ENCODE peak calls at places on chromosomes 7 and 10, in nine cellular contexts. Q is spleen, W is transverse colon, H is breast epithelium, C is GM12878, B is GM23338, I is stomach, N is K562, R is esophagus muscularis mucosa. V is an unnamed sample.

GRCh38 chr10:110260746-110261477 is 43.8 kb downstream of the SMNDC1 start:
- DNase-seq in R (no peak), W (no peak), Q (no peak), N (no peak), C (no peak), I (no peak), B (no peak), H (no peak), V (no peak)

GRCh38 chr7:20330797-20331230 is at the start of gene ITGB8:
- DNase-seq in W (no peak), C (no peak), N (peak; percentile 12), B (no peak), H (peak; percentile 75), Q (peak; percentile 82), R (no peak), I (peak; percentile 37), V (peak; percentile 63)

GRCh38 chr10:86969421-86970041 is 1.2 kb downstream of the ADIRF start:
- DNase-seq in W (no peak), H (no peak), Q (no peak), B (no peak), N (no peak), I (peak; percentile 24), R (no peak), C (no peak), V (no peak)

GRCh38 chr10:133318494-133319127 is 9.9 kb downstream of the ZNF511 start:
- DNase-seq in I (peak; percentile 74), N (peak; percentile 62), H (no peak), B (peak; percentile 88), Q (peak; percentile 93), R (no peak), W (peak; percentile 76), C (no peak), V (no peak)

GRCh38 chr7:22702516-22702915 is 24.5 kb upstream of the IL6 start:
- DNase-seq in C (no peak), N (no peak), W (no peak), Q (no peak), R (no peak), H (no peak), B (no peak), I (no peak), V (no peak)

GRCh38 chr10:5977471-5978370 is at the start of gene IL15RA:
- DNase-seq in Q (peak; percentile 97), B (peak; percentile 78), R (peak; percentile 92), I (peak; percentile 90), H (peak; percentile 66), W (peak; percentile 90), C (no peak), N (peak; percentile 89), V (peak; percentile 53)

GRCh38 chr10:86711957-86712708 is 43.8 kb downstream of the LDB3 start:
- DNase-seq in B (peak; percentile 61), R (no peak), N (no peak), I (no peak), W (no peak), C (peak; percentile 43), Q (peak; percentile 85), H (peak; percentile 32), V (peak; percentile 38)

GRCh38 chr10:42926831-42927230 is 144.2 kb downstream of the BMS1 start:
- DNase-seq in H (no peak), W (no peak), R (peak; percentile 78), N (no peak), Q (peak; percentile 36), C (no peak), B (peak; percentile 87), I (no peak), V (no peak)

GRCh38 chr10:68364101-68364886 is 31.6 kb upstream of the PBLD start:
- DNase-seq in W (no peak), C (no peak), N (no peak), Q (no peak), I (no peak), R (no peak), H (no peak), B (no peak), V (no peak)

GRCh38 chr10:14416308-14416700 is 85.6 kb upstream of the FRMD4A start:
- DNase-seq in B (no peak), N (no peak), H (no peak), C (no peak), Q (no peak), W (no peak), I (no peak), R (no peak), V (no peak)

GRCh38 chr7:5679047-5679740 is 102.3 kb downstream of the RNF216 start:
- DNase-seq in W (no peak), B (peak; percentile 22), Q (peak; percentile 63), N (no peak), C (no peak), R (no peak), I (no peak), H (no peak), V (no peak)

GRCh38 chr7:5681423-5681822 is 100.0 kb downstream of the RNF216 start:
- DNase-seq in H (no peak), C (no peak), Q (no peak), I (no peak), B (no peak), R (no peak), W (no peak), N (no peak), V (no peak)

GRCh38 chr7:5681979-5682546 is 99.4 kb downstream of the RNF216 start:
- DNase-seq in H (no peak), C (no peak), B (no peak), R (no peak), Q (no peak), I (no peak), W (no peak), N (no peak), V (no peak)

GRCh38 chr7:5678295-5679046 is 103.0 kb downstream of the RNF216 start:
- DNase-seq in B (peak; percentile 12), W (no peak), Q (peak; percentile 72), R (no peak), C (no peak), I (no peak), H (no peak), N (no peak), V (no peak)

GRCh38 chr7:5679741-5680473 is 101.6 kb downstream of the RNF216 start:
- DNase-seq in B (no peak), C (no peak), R (no peak), I (no peak), N (no peak), Q (peak; percentile 89), W (peak; percentile 53), H (no peak), V (no peak)
- H3K4me1 ChIP-seq in B (peaks cover 41% of the 10 kb centered on the region), C (peaks cover 54% of the 10 kb centered on the region), R (peaks cover 57% of the 10 kb centered on the region), I (peaks cover 86% of the 10 kb centered on the region), N (no peaks in the 10 kb centered on the region), Q (peaks cover 80% of the 10 kb centered on the region), W (peaks cover 72% of the 10 kb centered on the region), H (no peaks in the 10 kb centered on the region), V (peaks cover 4% of the 10 kb centered on the region)

DNA sequence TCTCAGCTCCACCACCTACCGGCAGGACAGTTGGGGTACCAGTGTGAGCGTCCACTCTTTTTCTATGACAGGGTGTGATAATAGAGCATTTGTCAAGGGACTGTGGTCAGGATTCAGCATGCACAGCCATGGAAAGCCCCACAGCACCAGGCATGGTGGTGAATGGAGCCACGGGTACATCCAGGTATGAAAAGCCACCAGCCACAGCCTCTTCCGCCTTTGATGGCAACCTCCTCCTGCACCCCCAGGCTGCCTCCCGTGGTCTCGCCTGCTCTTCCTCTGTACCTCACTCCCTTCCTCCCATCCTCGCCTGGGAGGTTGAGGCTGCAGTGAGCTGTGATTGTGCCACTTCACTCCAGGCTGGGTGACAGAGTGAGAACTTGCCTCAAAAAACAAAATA is 90.2 kb upstream of the CHST15 start:
- DNase-seq in R (no peak), N (no peak), B (no peak), W (no peak), C (no peak), I (no peak), Q (no peak), H (no peak), V (no peak)
- H3K27me3 ChIP-seq in R (no peaks in the 10 kb centered on the region), N (peaks cover 12% of the 10 kb centered on the region), B (no peaks in the 10 kb centered on the region), W (no peaks in the 10 kb centered on the region), C (no peaks in the 10 kb centered on the region), I (no peaks in the 10 kb centered on the region), Q (no peaks in the 10 kb centered on the region), H (no peaks in the 10 kb centered on the region), V (no peaks in the 10 kb centered on the region)

DNA sequence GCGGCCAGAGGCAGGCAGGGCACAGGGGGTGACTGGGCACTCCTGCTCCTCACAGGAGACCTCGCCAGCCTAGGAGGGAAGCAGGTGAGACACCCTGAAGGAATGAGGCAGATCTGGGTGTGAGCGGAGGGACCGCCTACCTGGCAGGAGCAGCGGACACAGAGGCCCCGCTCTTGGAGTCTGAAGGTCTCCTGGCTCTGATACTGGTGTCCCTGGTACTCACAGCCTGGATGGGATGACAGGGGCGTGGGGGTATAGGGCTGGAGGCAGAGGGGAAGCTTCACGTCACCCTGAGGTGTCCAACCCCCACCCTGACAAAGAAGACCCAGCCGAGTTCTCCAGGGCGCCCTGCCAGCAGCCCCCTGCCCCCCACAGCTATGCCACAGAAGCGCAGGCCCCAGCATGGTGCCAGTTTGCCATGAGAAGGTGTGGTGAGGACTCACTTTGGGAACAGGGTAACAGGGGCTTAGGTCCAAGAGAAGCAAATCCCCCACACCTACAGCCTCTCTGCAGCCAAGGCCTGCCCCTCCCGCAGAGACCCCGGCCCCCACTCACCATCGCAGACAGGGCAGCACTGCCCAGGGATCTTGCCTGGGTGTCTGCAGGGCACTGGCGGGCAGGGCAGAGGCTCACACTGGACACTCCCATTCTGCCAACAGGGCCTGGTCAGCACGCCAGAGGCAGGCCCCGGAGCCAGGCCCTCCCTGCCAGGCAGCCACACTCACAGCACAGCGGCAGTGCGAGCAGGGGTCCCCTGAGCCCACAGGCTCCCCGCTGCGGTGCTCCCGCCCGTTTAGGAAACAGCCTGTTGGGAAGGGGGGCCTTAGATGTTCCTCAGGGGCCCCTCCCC is 17.0 kb downstream of the KCP start:
- DNase-seq in N (no peak), W (peak; percentile 61), H (no peak), R (no peak), C (no peak), I (peak; percentile 49), Q (peak; percentile 59), B (no peak), V (no peak)
- TF ChIP-seq POLR2AphosphoS5 in N (no peak), W (no peak), H (no peak), R (no peak), C (no peak), I (peak; percentile 32), Q (no peak), B (no peak), V (no peak)

DNA sequence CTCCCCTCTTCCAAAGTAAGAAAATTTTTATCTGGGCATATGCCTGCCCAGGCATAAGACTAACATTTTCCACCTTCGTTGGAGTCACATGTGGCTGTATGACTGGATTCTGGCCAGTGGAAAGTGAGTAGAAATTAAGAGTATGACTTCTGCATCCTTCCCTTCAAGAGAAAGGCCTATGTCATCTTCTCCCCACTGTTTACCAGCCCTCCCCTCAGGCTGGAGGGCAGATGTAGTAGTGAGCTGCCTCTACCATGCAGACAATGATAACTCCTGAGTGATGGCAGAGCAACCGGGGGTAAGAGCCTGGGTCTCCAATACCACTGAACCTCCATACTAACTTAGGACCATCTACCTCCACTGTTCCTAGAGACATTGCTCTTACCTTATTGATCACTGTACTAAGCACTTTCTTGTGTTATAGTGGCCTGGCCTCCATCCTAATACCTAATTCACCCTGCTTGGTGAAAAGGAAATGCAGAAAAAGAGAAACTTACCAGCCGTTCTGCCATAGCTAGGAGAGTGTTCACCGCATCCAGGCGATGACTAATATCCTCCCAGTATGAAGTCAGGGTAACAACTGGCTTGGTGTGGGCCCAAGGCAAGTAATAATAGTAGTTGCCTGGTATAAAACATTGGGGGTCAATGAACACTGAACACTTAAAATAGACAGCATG is 102.6 kb downstream of the MYOF start:
- DNase-seq in W (no peak), N (no peak), R (peak; percentile 79), I (no peak), Q (no peak), C (no peak), B (no peak), H (no peak), V (no peak)
- H3K4me1 ChIP-seq in W (peaks cover 20% of the 10 kb centered on the region), N (no peaks in the 10 kb centered on the region), R (peaks cover 22% of the 10 kb centered on the region), I (peaks cover 36% of the 10 kb centered on the region), Q (peaks cover 22% of the 10 kb centered on the region), C (no peaks in the 10 kb centered on the region), B (no peaks in the 10 kb centered on the region), H (no peaks in the 10 kb centered on the region), V (no peaks in the 10 kb centered on the region)

V was measured in prostate gland.